ENCODE peak calls at places on chromosomes 2 and 18, in nine cellular contexts. S, M, Z, K, B, D, R, U and Y are unnamed samples. For H3K9me3, the result is how much of the 10 kb centered on the place peaks cover.

GRCh38 chr18:9319333-9319732 is 15.2 kb upstream of the TWSG1 start:
- DNase-seq in S (no peak), M (no peak), D (no peak), Z (no peak), B (no peak), R (no peak), U (peak), K (peak), Y (no peak)

GRCh38 chr2:153710128-153710527 is 161.6 kb upstream of the GALNT13 start:
- DNase-seq in Z (no peak), U (no peak), R (no peak), B (no peak), D (no peak), K (no peak), S (no peak), M (no peak), Y (no peak)

GRCh38 chr18:7467708-7468466 is 99.2 kb upstream of the PTPRM start:
- DNase-seq in S (peak), U (peak), D (no peak), M (no peak), Z (no peak), R (peak), B (no peak), K (peak), Y (no peak)

GRCh38 chr2:190060019-190060418 is 2.5 kb downstream of the MSTN start:
- DNase-seq in B (no peak), Z (no peak), U (no peak), R (no peak), S (no peak), K (no peak), M (no peak), D (no peak), Y (no peak)

GRCh38 chr18:9016819-9017169 is 85.7 kb upstream of the NDUFV2 start:
- DNase-seq in D (no peak), U (peak), M (no peak), B (no peak), R (no peak), K (no peak), Z (no peak), S (no peak), Y (no peak)

GRCh38 chr2:43303889-43304288 is 77.5 kb upstream of the ZFP36L2 start:
- DNase-seq in D (no peak), S (no peak), M (no peak), U (no peak), R (no peak), K (no peak), Z (no peak), B (no peak), Y (no peak)

GRCh38 chr2:20579866-20580265 is 71.0 kb downstream of the HS1BP3 start:
- DNase-seq in B (no peak), Z (peak), S (peak), U (no peak), K (no peak), M (no peak), R (no peak), D (no peak), Y (no peak)

GRCh38 chr2:127576433-127577207 is 41.1 kb downstream of the MYO7B start:
- DNase-seq in Z (peak), K (peak), D (peak), R (no peak), B (peak), S (peak), U (peak), M (no peak), Y (no peak)

GRCh38 chr18:67926929-67927864 is 410.7 kb upstream of the DSEL start:
- DNase-seq in D (no peak), M (no peak), R (no peak), U (peak), B (no peak), S (no peak), K (peak), Z (no peak), Y (no peak)

GRCh38 chr18:67919316-67919715 is 402.8 kb upstream of the DSEL start:
- DNase-seq in S (no peak), D (no peak), M (no peak), U (peak), Z (no peak), R (no peak), K (peak), B (no peak), Y (no peak)

GRCh38 chr18:67924656-67925055 is 408.1 kb upstream of the DSEL start:
- DNase-seq in B (no peak), S (no peak), U (no peak), M (no peak), R (no peak), Z (no peak), D (no peak), K (no peak), Y (no peak)
- H3K9me3 ChIP-seq in B (under half), S (under half), U (under half), M (under half), R (under half), Z (under half), D (under half), K (under half), Y (under half)

GRCh38 chr18:35248429-35248828 is 7.6 kb downstream of the ZNF397 start:
- DNase-seq in D (no peak), R (no peak), K (no peak), S (no peak), B (no peak), U (no peak), M (no peak), Z (no peak), Y (no peak)

GRCh38 chr18:35256947-35257346 is 16.1 kb downstream of the ZNF397 start:
- DNase-seq in Z (no peak), K (no peak), B (no peak), M (no peak), R (no peak), U (no peak), D (no peak), S (no peak), Y (no peak)

GRCh38 chr18:35252466-35252865 is 11.6 kb downstream of the ZNF397 start:
- DNase-seq in Z (no peak), R (no peak), B (no peak), D (no peak), K (no peak), U (no peak), M (no peak), S (no peak), Y (no peak)

GRCh38 chr18:35253655-35254287 is 12.9 kb downstream of the ZNF397 start:
- DNase-seq in R (no peak), U (no peak), S (no peak), D (no peak), K (no peak), Z (no peak), M (no peak), B (no peak), Y (no peak)
- H3K9me3 ChIP-seq in R (half or more), U (under half), S (under half), D (under half), K (under half), Z (under half), M (under half), B (under half), Y (under half)

DNA sequence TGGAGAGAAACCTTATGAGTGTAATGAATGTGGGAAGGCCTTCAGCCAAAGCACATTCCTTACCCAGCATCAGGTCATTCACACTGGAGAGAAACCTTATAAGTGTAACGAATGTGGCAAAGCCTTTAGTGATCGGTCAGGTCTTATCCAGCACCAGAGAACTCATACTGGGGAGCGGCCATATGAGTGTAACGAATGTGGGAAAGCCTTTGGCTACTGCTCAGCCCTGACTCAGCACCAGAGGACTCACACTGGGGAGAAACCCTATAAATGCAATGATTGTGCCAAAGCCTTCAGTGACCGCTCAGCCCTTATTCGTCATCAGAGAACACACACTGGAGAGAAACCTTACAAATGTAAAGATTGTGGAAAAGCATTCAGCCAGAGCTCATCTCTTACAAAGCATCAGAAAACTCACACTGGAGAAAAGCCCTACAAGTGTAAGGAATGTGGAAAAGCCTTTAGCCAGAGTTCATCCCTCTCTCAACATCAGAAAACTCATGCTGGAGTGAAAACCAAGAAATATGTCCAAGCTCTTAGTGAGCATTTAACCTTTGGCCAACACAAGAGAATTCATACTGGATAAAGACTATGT is 7.8 kb downstream of the ZNF892 start:
- DNase-seq in K (no peak), Z (no peak), R (peak), S (peak), D (no peak), B (no peak), M (no peak), U (no peak), Y (no peak)
- H3K9me3 ChIP-seq in K (under half), Z (half or more), R (half or more), S (under half), D (under half), B (under half), M (half or more), U (half or more), Y (half or more)

GRCh38 chr18:57790316-57790715 is 12.8 kb downstream of the ATP8B1 start:
- DNase-seq in M (no peak), K (no peak), R (no peak), B (no peak), U (no peak), Z (no peak), D (no peak), S (no peak), Y (no peak)
- H3K9me3 ChIP-seq in M (under half), K (under half), R (under half), B (under half), U (under half), Z (under half), D (under half), S (under half), Y (under half)

GRCh38 chr18:79884963-79885728 is 66.3 kb downstream of the SLC66A2 start:
- DNase-seq in S (no peak), K (no peak), Z (no peak), R (no peak), B (no peak), D (no peak), U (no peak), M (no peak), Y (no peak)

GRCh38 chr18:79887181-79888000 is 64.1 kb downstream of the SLC66A2 start:
- DNase-seq in R (no peak), D (peak), S (no peak), K (no peak), M (no peak), Z (no peak), B (no peak), U (no peak), Y (no peak)

GRCh38 chr18:79889569-79889968 is 61.9 kb downstream of the SLC66A2 start:
- DNase-seq in U (no peak), B (no peak), K (no peak), S (no peak), R (no peak), Z (no peak), M (no peak), D (peak), Y (no peak)

GRCh38 chr18:79888016-79888415 is 63.4 kb downstream of the SLC66A2 start:
- DNase-seq in U (no peak), K (no peak), Z (no peak), M (no peak), B (no peak), D (peak), R (no peak), S (no peak), Y (no peak)

GRCh38 chr18:79890638-79891037 is 60.8 kb downstream of the SLC66A2 start:
- DNase-seq in Z (no peak), B (no peak), R (no peak), U (no peak), M (no peak), D (no peak), S (no peak), K (no peak), Y (no peak)
- H3K9me3 ChIP-seq in Z (half or more), B (under half), R (under half), U (under half), M (under half), D (under half), S (under half), K (under half), Y (under half)